ENCODE peak calls at places on chromosomes 7 and 10, in four cellular contexts. One of them, this sample, is unnamed.

GRCh38 chr7:80934286-80934685 is 15.4 kb upstream of the SEMA3C start:
- DNase-seq in heart left ventricle: no peak
- DNase-seq in uterus: no peak
- DNase-seq in esophagus muscularis mucosa: no peak
- DNase-seq in this sample: no peak

GRCh38 chr10:124066744-124067714 is 26.4 kb downstream of the CHST15 start:
- DNase-seq in heart left ventricle: no peak
- DNase-seq in uterus: no peak
- DNase-seq in esophagus muscularis mucosa: no peak
- DNase-seq in this sample: no peak

GRCh38 chr7:70694357-70694908 is 437.5 kb upstream of the GALNT17 start:
- DNase-seq in heart left ventricle: peak
- DNase-seq in uterus: no peak
- DNase-seq in esophagus muscularis mucosa: no peak
- DNase-seq in this sample: no peak

GRCh38 chr10:63562857-63563256 is 41.7 kb downstream of the REEP3 start:
- DNase-seq in heart left ventricle: no peak
- DNase-seq in uterus: no peak
- DNase-seq in esophagus muscularis mucosa: no peak
- DNase-seq in this sample: no peak

GRCh38 chr7:35605760-35606159 is 89.2 kb downstream of the HERPUD2 start:
- DNase-seq in heart left ventricle: no peak
- DNase-seq in uterus: no peak
- DNase-seq in esophagus muscularis mucosa: no peak
- DNase-seq in this sample: no peak

GRCh38 chr7:130941322-130942210 is 207.6 kb upstream of the KLF14 start:
- DNase-seq in heart left ventricle: no peak
- DNase-seq in uterus: peak
- DNase-seq in esophagus muscularis mucosa: no peak
- DNase-seq in this sample: no peak

GRCh38 chr10:61899997-61900828 is 1.3 kb upstream of the ARID5B start:
- DNase-seq in heart left ventricle: peak
- DNase-seq in uterus: peak
- DNase-seq in esophagus muscularis mucosa: no peak
- DNase-seq in this sample: peak

GRCh38 chr7:31517103-31517502 is 3.2 kb downstream of the ITPRID1 start:
- DNase-seq in heart left ventricle: no peak
- DNase-seq in uterus: no peak
- DNase-seq in esophagus muscularis mucosa: no peak
- DNase-seq in this sample: no peak

GRCh38 chr10:97211229-97211628 is 25.5 kb upstream of the SLIT1 start:
- DNase-seq in heart left ventricle: no peak
- DNase-seq in uterus: no peak
- DNase-seq in esophagus muscularis mucosa: no peak
- DNase-seq in this sample: no peak

GRCh38 chr7:43535810-43536585 is 46.9 kb upstream of the STK17A start:
- DNase-seq in heart left ventricle: no peak
- DNase-seq in uterus: no peak
- DNase-seq in esophagus muscularis mucosa: no peak
- DNase-seq in this sample: peak

GRCh38 chr10:128017825-128018224 is 108.4 kb downstream of the MKI67 start:
- DNase-seq in heart left ventricle: no peak
- DNase-seq in uterus: no peak
- DNase-seq in esophagus muscularis mucosa: no peak
- DNase-seq in this sample: no peak

GRCh38 chr10:61793760-61794713 is 107.5 kb upstream of the ARID5B start:
- DNase-seq in heart left ventricle: no peak
- DNase-seq in uterus: no peak
- DNase-seq in esophagus muscularis mucosa: no peak
- DNase-seq in this sample: no peak

GRCh38 chr10:132637477-132638129 is 100.0 kb downstream of the INPP5A start:
- DNase-seq in heart left ventricle: peak
- DNase-seq in uterus: peak
- DNase-seq in esophagus muscularis mucosa: no peak
- DNase-seq in this sample: peak

DNA sequence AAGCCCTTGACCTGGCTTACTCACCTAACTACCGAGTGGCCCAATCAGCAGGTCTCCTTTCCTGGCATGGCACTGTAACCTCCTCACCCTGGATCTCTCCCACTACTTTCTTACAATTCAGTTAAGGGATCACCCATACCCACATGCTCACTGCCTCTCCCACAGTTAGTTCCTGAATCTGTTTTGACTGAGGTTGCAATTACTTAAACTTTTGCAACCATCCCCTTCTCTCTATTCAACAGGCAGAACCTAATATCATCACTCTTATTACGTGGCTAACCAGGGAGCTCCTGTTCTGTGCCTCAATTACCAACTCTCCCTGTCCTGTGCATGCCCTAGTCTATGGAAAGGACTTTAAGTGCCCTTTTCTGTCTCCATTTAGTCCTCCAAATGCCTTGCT is 84.2 kb upstream of the IKZF1 start:
- DNase-seq in heart left ventricle: no peak
- DNase-seq in uterus: no peak
- DNase-seq in esophagus muscularis mucosa: no peak
- DNase-seq in this sample: no peak
- TF ChIP-seq POLR2A in heart left ventricle: no peak
- TF ChIP-seq POLR2A in uterus: no peak
- TF ChIP-seq POLR2A in esophagus muscularis mucosa: no peak
- TF ChIP-seq POLR2A in this sample: no peak

GRCh38 chr7:52260046-52260665 is 775.3 kb upstream of the POM121L12 start:
- DNase-seq in heart left ventricle: no peak
- DNase-seq in uterus: no peak
- DNase-seq in esophagus muscularis mucosa: no peak
- DNase-seq in this sample: no peak
- TF ChIP-seq CTCF in heart left ventricle: no peak
- TF ChIP-seq CTCF in uterus: no peak
- TF ChIP-seq CTCF in esophagus muscularis mucosa: no peak
- TF ChIP-seq CTCF in this sample: no peak

GRCh38 chr10:130761032-130761575 is 550.4 kb downstream of the TCERG1L start:
- DNase-seq in heart left ventricle: no peak
- DNase-seq in uterus: no peak
- DNase-seq in esophagus muscularis mucosa: no peak
- DNase-seq in this sample: no peak
- H3K27ac ChIP-seq in heart left ventricle: no peak
- H3K27ac ChIP-seq in uterus: no peak
- H3K27ac ChIP-seq in esophagus muscularis mucosa: no peak
- H3K27ac ChIP-seq in this sample: no peak

GRCh38 chr7:106284516-106285050 is at the start of gene NAMPT:
- DNase-seq in heart left ventricle: peak
- DNase-seq in uterus: peak
- DNase-seq in esophagus muscularis mucosa: no peak
- DNase-seq in this sample: peak

GRCh38 chr7:106283831-106284515 is 810 bp downstream of the NAMPT start:
- DNase-seq in heart left ventricle: peak
- DNase-seq in uterus: peak
- DNase-seq in esophagus muscularis mucosa: no peak
- DNase-seq in this sample: peak

GRCh38 chr7:106283501-106283830 is 1.3 kb downstream of the NAMPT start:
- DNase-seq in heart left ventricle: no peak
- DNase-seq in uterus: no peak
- DNase-seq in esophagus muscularis mucosa: no peak
- DNase-seq in this sample: no peak

GRCh38 chr7:106285801-106286492 is 1.2 kb upstream of the NAMPT start:
- DNase-seq in heart left ventricle: no peak
- DNase-seq in uterus: peak
- DNase-seq in esophagus muscularis mucosa: no peak
- DNase-seq in this sample: peak

GRCh38 chr7:106285051-106285800 is 443 bp upstream of the NAMPT start:
- DNase-seq in heart left ventricle: peak
- DNase-seq in uterus: peak
- DNase-seq in esophagus muscularis mucosa: peak
- DNase-seq in this sample: peak
- TF ChIP-seq POLR2A in heart left ventricle: peak
- TF ChIP-seq POLR2A in uterus: peak
- TF ChIP-seq POLR2A in esophagus muscularis mucosa: peak
- TF ChIP-seq POLR2A in this sample: peak

GRCh38 chr7:22333680-22334141 is 23.2 kb downstream of the RAPGEF5 start:
- DNase-seq in heart left ventricle: no peak
- DNase-seq in uterus: no peak
- DNase-seq in esophagus muscularis mucosa: peak
- DNase-seq in this sample: no peak

GRCh38 chr7:22339725-22340390 is 17.1 kb downstream of the RAPGEF5 start:
- DNase-seq in heart left ventricle: no peak
- DNase-seq in uterus: no peak
- DNase-seq in esophagus muscularis mucosa: no peak
- DNase-seq in this sample: no peak

GRCh38 chr7:22343071-22343470 is 13.9 kb downstream of the RAPGEF5 start:
- DNase-seq in heart left ventricle: no peak
- DNase-seq in uterus: no peak
- DNase-seq in esophagus muscularis mucosa: no peak
- DNase-seq in this sample: no peak

GRCh38 chr7:22338875-22339274 is 18.1 kb downstream of the RAPGEF5 start:
- DNase-seq in heart left ventricle: no peak
- DNase-seq in uterus: no peak
- DNase-seq in esophagus muscularis mucosa: peak
- DNase-seq in this sample: no peak

DNA sequence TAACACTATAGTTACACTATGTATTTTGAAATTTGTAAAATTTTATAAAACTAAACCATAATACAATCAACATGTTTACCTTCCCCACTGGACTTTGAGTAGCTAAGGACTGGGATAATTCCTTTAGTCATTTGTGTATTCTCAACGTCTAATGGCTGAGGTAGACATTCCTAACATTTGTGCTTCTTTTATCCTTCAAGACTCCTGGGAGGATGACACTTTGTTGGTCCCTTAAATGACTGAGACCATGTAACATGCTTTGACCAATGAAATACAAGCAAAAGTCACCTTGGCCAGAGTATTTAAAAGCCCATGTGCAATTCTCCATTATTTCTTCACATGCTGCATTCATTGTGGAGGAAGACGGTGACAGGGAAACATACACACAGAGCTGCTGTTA is 18.5 kb downstream of the RAPGEF5 start:
- DNase-seq in heart left ventricle: no peak
- DNase-seq in uterus: no peak
- DNase-seq in esophagus muscularis mucosa: no peak
- DNase-seq in this sample: no peak
- TF ChIP-seq CTCF in heart left ventricle: no peak
- TF ChIP-seq CTCF in uterus: no peak
- TF ChIP-seq CTCF in esophagus muscularis mucosa: no peak
- TF ChIP-seq CTCF in this sample: no peak

GRCh38 chr10:113494736-113495135 is 58.1 kb upstream of the HABP2 start:
- DNase-seq in heart left ventricle: no peak
- DNase-seq in uterus: no peak
- DNase-seq in esophagus muscularis mucosa: no peak
- DNase-seq in this sample: no peak
- H3K27ac ChIP-seq in heart left ventricle: no peak
- H3K27ac ChIP-seq in uterus: no peak
- H3K27ac ChIP-seq in esophagus muscularis mucosa: no peak
- H3K27ac ChIP-seq in this sample: peak

GRCh38 chr7:47578581-47579270 is 3.2 kb downstream of the TNS3 start:
- DNase-seq in heart left ventricle: no peak
- DNase-seq in uterus: no peak
- DNase-seq in esophagus muscularis mucosa: no peak
- DNase-seq in this sample: no peak
- TF ChIP-seq POLR2A in heart left ventricle: no peak
- TF ChIP-seq POLR2A in uterus: no peak
- TF ChIP-seq POLR2A in esophagus muscularis mucosa: no peak
- TF ChIP-seq POLR2A in this sample: no peak

DNA sequence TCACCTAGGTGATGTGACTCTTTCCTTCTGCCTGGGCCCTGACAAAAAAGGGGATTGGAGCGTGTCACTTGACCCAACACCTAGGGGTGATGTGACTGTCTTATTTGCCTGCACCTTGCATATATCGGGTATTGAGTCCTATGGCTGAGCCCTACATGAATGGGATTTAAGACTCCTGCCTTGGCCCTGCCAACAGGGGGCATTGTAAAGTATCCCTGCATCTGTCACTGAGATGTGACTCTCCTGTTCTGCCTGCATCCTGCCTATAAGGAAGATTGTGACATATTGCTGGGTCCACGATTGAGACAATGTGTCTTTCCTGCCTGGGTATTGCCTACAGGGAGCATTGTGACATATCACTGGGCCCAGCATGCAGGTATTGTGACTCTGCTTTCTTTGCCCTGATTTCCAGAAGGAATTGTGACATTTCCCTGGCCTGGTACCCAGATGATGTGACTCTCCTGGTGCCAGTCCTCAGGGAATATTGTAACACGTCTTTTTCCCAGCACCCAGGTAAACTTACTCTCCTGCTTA is 14.2 kb upstream of the ZNF107 start:
- DNase-seq in heart left ventricle: no peak
- DNase-seq in uterus: no peak
- DNase-seq in esophagus muscularis mucosa: no peak
- DNase-seq in this sample: no peak
- TF ChIP-seq CTCF in heart left ventricle: no peak
- TF ChIP-seq CTCF in uterus: no peak
- TF ChIP-seq CTCF in esophagus muscularis mucosa: no peak
- TF ChIP-seq CTCF in this sample: no peak

GRCh38 chr7:50393076-50393475 is 57.1 kb downstream of the FIGNL1 start:
- DNase-seq in heart left ventricle: no peak
- DNase-seq in uterus: no peak
- DNase-seq in esophagus muscularis mucosa: no peak
- DNase-seq in this sample: no peak

GRCh38 chr7:50389961-50390360 is 60.2 kb downstream of the FIGNL1 start:
- DNase-seq in heart left ventricle: no peak
- DNase-seq in uterus: no peak
- DNase-seq in esophagus muscularis mucosa: no peak
- DNase-seq in this sample: no peak

GRCh38 chr7:50394315-50394714 is 55.8 kb downstream of the FIGNL1 start:
- DNase-seq in heart left ventricle: no peak
- DNase-seq in uterus: no peak
- DNase-seq in esophagus muscularis mucosa: no peak
- DNase-seq in this sample: no peak

GRCh38 chr7:50393547-50394252 is 56.5 kb downstream of the FIGNL1 start:
- DNase-seq in heart left ventricle: no peak
- DNase-seq in uterus: no peak
- DNase-seq in esophagus muscularis mucosa: no peak
- DNase-seq in this sample: no peak

GRCh38 chr7:50391386-50391785 is 58.8 kb downstream of the FIGNL1 start:
- DNase-seq in heart left ventricle: no peak
- DNase-seq in uterus: no peak
- DNase-seq in esophagus muscularis mucosa: no peak
- DNase-seq in this sample: no peak
- H3K27ac ChIP-seq in heart left ventricle: no peak
- H3K27ac ChIP-seq in uterus: no peak
- H3K27ac ChIP-seq in esophagus muscularis mucosa: no peak
- H3K27ac ChIP-seq in this sample: no peak